ENCODE peak calls at places on chromosomes 13 and 19, in seven cellular contexts. One of them, this sample, is unnamed.

GRCh38 chr13:113216165-113217056 is 7.0 kb downstream of the CUL4A start:
- DNase-seq in A549: peak
- DNase-seq in AG10803: peak
- DNase-seq in body of pancreas: peak
- DNase-seq in GM06990: no peak
- DNase-seq in mesothelial cell of epicardium: no peak
- DNase-seq in breast epithelium: no peak
- DNase-seq in this sample: no peak

GRCh38 chr13:108961542-108962125 is 332.2 kb downstream of the MYO16 start:
- DNase-seq in body of pancreas: no peak
- DNase-seq in GM06990: peak
- DNase-seq in mesothelial cell of epicardium: no peak
- DNase-seq in breast epithelium: no peak
- DNase-seq in AG10803: peak
- DNase-seq in A549: peak
- DNase-seq in this sample: peak

GRCh38 chr13:25922373-25922772 is 129.4 kb downstream of the SHISA2 start:
- DNase-seq in GM06990: no peak
- DNase-seq in body of pancreas: no peak
- DNase-seq in A549: no peak
- DNase-seq in AG10803: peak
- DNase-seq in mesothelial cell of epicardium: no peak
- DNase-seq in breast epithelium: no peak
- DNase-seq in this sample: no peak

GRCh38 chr13:24039621-24040475 is 120.7 kb upstream of the SPATA13 start:
- DNase-seq in A549: no peak
- DNase-seq in mesothelial cell of epicardium: no peak
- DNase-seq in GM06990: peak
- DNase-seq in body of pancreas: no peak
- DNase-seq in breast epithelium: no peak
- DNase-seq in AG10803: no peak
- DNase-seq in this sample: no peak

GRCh38 chr19:13330285-13330684 is 176.0 kb downstream of the CACNA1A start:
- DNase-seq in A549: no peak
- DNase-seq in breast epithelium: no peak
- DNase-seq in GM06990: no peak
- DNase-seq in body of pancreas: no peak
- DNase-seq in mesothelial cell of epicardium: no peak
- DNase-seq in AG10803: no peak
- DNase-seq in this sample: no peak

GRCh38 chr13:84655677-84656076 is 773.4 kb upstream of the SLITRK1 start:
- DNase-seq in breast epithelium: no peak
- DNase-seq in GM06990: no peak
- DNase-seq in A549: no peak
- DNase-seq in body of pancreas: no peak
- DNase-seq in mesothelial cell of epicardium: no peak
- DNase-seq in AG10803: peak
- DNase-seq in this sample: peak

GRCh38 chr13:46374710-46375109 is 12.3 kb downstream of the RUBCNL start:
- DNase-seq in A549: no peak
- DNase-seq in body of pancreas: no peak
- DNase-seq in mesothelial cell of epicardium: no peak
- DNase-seq in AG10803: no peak
- DNase-seq in GM06990: no peak
- DNase-seq in breast epithelium: no peak
- DNase-seq in this sample: no peak

GRCh38 chr19:35757231-35757748 is 461 bp upstream of the HSPB6 start:
- DNase-seq in A549: no peak
- DNase-seq in AG10803: peak
- DNase-seq in breast epithelium: no peak
- DNase-seq in GM06990: no peak
- DNase-seq in body of pancreas: peak
- DNase-seq in mesothelial cell of epicardium: peak
- DNase-seq in this sample: peak

GRCh38 chr19:38142176-38143035 is 81.6 kb downstream of the DPF1 start:
- DNase-seq in body of pancreas: peak
- DNase-seq in AG10803: peak
- DNase-seq in GM06990: no peak
- DNase-seq in breast epithelium: no peak
- DNase-seq in mesothelial cell of epicardium: peak
- DNase-seq in A549: peak
- DNase-seq in this sample: no peak

GRCh38 chr19:55519461-55520311 is 17.2 kb downstream of the SBK2 start:
- DNase-seq in GM06990: no peak
- DNase-seq in body of pancreas: no peak
- DNase-seq in mesothelial cell of epicardium: no peak
- DNase-seq in A549: peak
- DNase-seq in breast epithelium: no peak
- DNase-seq in AG10803: peak
- DNase-seq in this sample: no peak

GRCh38 chr13:34435338-34435737 is 506.7 kb upstream of the NBEA start:
- DNase-seq in breast epithelium: no peak
- DNase-seq in body of pancreas: no peak
- DNase-seq in AG10803: peak
- DNase-seq in mesothelial cell of epicardium: no peak
- DNase-seq in GM06990: no peak
- DNase-seq in A549: peak
- DNase-seq in this sample: no peak

GRCh38 chr19:1691589-1692290 is 39.3 kb upstream of the TCF3 start:
- DNase-seq in AG10803: no peak
- DNase-seq in mesothelial cell of epicardium: no peak
- DNase-seq in A549: no peak
- DNase-seq in body of pancreas: no peak
- DNase-seq in breast epithelium: no peak
- DNase-seq in GM06990: no peak
- DNase-seq in this sample: no peak

GRCh38 chr19:31268751-31269150 is 80.5 kb downstream of the TSHZ3 start:
- DNase-seq in breast epithelium: no peak
- DNase-seq in GM06990: no peak
- DNase-seq in A549: no peak
- DNase-seq in mesothelial cell of epicardium: no peak
- DNase-seq in AG10803: no peak
- DNase-seq in body of pancreas: no peak
- DNase-seq in this sample: no peak

GRCh38 chr19:11578342-11579142 is 1.1 kb upstream of the ACP5 start:
- DNase-seq in mesothelial cell of epicardium: no peak
- DNase-seq in A549: no peak
- DNase-seq in body of pancreas: peak
- DNase-seq in GM06990: peak
- DNase-seq in AG10803: no peak
- DNase-seq in breast epithelium: no peak
- DNase-seq in this sample: no peak

GRCh38 chr13:22505489-22505888 is 675.3 kb upstream of the SGCG start:
- DNase-seq in mesothelial cell of epicardium: no peak
- DNase-seq in AG10803: peak
- DNase-seq in GM06990: no peak
- DNase-seq in body of pancreas: no peak
- DNase-seq in A549: no peak
- DNase-seq in breast epithelium: no peak
- DNase-seq in this sample: peak

GRCh38 chr19:40601061-40601973 is at the start of gene LTBP4:
- DNase-seq in GM06990: no peak
- DNase-seq in body of pancreas: peak
- DNase-seq in A549: no peak
- DNase-seq in breast epithelium: no peak
- DNase-seq in AG10803: no peak
- DNase-seq in mesothelial cell of epicardium: no peak
- DNase-seq in this sample: no peak

GRCh38 chr19:38919837-38920528 is 8.0 kb upstream of the CCER2 start:
- DNase-seq in breast epithelium: no peak
- DNase-seq in mesothelial cell of epicardium: no peak
- DNase-seq in AG10803: no peak
- DNase-seq in GM06990: no peak
- DNase-seq in body of pancreas: no peak
- DNase-seq in A549: no peak
- DNase-seq in this sample: no peak

GRCh38 chr13:38582133-38582532 is 104.7 kb upstream of the FREM2 start:
- DNase-seq in A549: peak
- DNase-seq in AG10803: peak
- DNase-seq in GM06990: no peak
- DNase-seq in mesothelial cell of epicardium: no peak
- DNase-seq in breast epithelium: no peak
- DNase-seq in body of pancreas: peak
- DNase-seq in this sample: peak

GRCh38 chr13:37109080-37109678 is 3.7 kb upstream of the CSNK1A1L start:
- DNase-seq in body of pancreas: no peak
- DNase-seq in GM06990: no peak
- DNase-seq in mesothelial cell of epicardium: no peak
- DNase-seq in breast epithelium: no peak
- DNase-seq in A549: peak
- DNase-seq in AG10803: peak
- DNase-seq in this sample: peak

GRCh38 chr13:45718992-45719391 is 16.9 kb downstream of the CBY2 start:
- DNase-seq in breast epithelium: no peak
- DNase-seq in AG10803: peak
- DNase-seq in mesothelial cell of epicardium: no peak
- DNase-seq in A549: no peak
- DNase-seq in GM06990: no peak
- DNase-seq in body of pancreas: no peak
- DNase-seq in this sample: peak

GRCh38 chr13:78317030-78317429 is 286.3 kb downstream of the POU4F1 start:
- DNase-seq in breast epithelium: no peak
- DNase-seq in mesothelial cell of epicardium: no peak
- DNase-seq in A549: no peak
- DNase-seq in AG10803: no peak
- DNase-seq in body of pancreas: no peak
- DNase-seq in GM06990: no peak
- DNase-seq in this sample: no peak
- TF ChIP-seq CTCF in breast epithelium: no peak
- TF ChIP-seq CTCF in mesothelial cell of epicardium: no peak
- TF ChIP-seq CTCF in A549: no peak
- TF ChIP-seq CTCF in AG10803: no peak
- TF ChIP-seq CTCF in body of pancreas: peak
- TF ChIP-seq CTCF in GM06990: peak
- TF ChIP-seq CTCF in this sample: peak

GRCh38 chr19:45801603-45802175 is 9.0 kb upstream of the DMWD start:
- DNase-seq in AG10803: no peak
- DNase-seq in mesothelial cell of epicardium: no peak
- DNase-seq in GM06990: no peak
- DNase-seq in breast epithelium: no peak
- DNase-seq in A549: no peak
- DNase-seq in body of pancreas: no peak
- DNase-seq in this sample: no peak

GRCh38 chr19:45804140-45804958 is 10.8 kb downstream of the RSPH6A start:
- DNase-seq in AG10803: no peak
- DNase-seq in mesothelial cell of epicardium: no peak
- DNase-seq in GM06990: peak
- DNase-seq in breast epithelium: no peak
- DNase-seq in A549: no peak
- DNase-seq in body of pancreas: no peak
- DNase-seq in this sample: no peak

GRCh38 chr19:45794627-45795026 is 2.0 kb upstream of the DMWD start:
- DNase-seq in GM06990: no peak
- DNase-seq in A549: no peak
- DNase-seq in AG10803: no peak
- DNase-seq in breast epithelium: no peak
- DNase-seq in mesothelial cell of epicardium: no peak
- DNase-seq in body of pancreas: no peak
- DNase-seq in this sample: no peak

GRCh38 chr19:45800009-45800553 is 7.4 kb upstream of the DMWD start:
- DNase-seq in breast epithelium: no peak
- DNase-seq in A549: peak
- DNase-seq in GM06990: peak
- DNase-seq in mesothelial cell of epicardium: no peak
- DNase-seq in AG10803: peak
- DNase-seq in body of pancreas: no peak
- DNase-seq in this sample: no peak

DNA sequence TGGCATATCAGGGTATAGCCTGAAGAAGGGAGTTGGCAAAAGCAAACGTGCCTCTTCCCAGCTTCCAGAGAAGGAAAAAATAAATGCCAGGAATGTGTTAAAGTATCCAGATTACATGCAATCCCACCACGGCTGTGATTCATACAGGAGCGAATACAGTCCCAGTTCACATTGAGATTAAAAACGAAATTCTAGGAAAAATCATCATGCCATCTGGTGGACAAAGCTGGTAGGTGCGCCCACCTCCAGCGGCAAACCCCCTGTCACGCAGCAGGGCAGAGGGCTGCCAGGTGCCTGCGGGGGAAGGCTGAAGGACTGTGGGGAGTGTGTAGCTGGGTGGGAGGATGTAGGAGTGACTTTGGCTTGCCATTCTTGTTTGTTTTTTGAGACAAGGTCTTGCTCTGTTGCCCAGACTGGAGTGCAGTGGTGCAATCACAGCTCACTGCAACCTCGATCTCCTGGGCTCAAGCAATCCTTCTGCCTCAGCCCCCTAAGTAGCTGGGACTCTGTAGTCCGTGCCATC is 6.4 kb upstream of the DMWD start:
- DNase-seq in body of pancreas: peak
- DNase-seq in A549: peak
- DNase-seq in AG10803: peak
- DNase-seq in breast epithelium: no peak
- DNase-seq in mesothelial cell of epicardium: peak
- DNase-seq in GM06990: peak
- DNase-seq in this sample: peak
- TF ChIP-seq CTCF in body of pancreas: peak
- TF ChIP-seq CTCF in A549: peak
- TF ChIP-seq CTCF in AG10803: peak
- TF ChIP-seq CTCF in breast epithelium: peak
- TF ChIP-seq CTCF in mesothelial cell of epicardium: peak
- TF ChIP-seq CTCF in GM06990: peak
- TF ChIP-seq CTCF in this sample: peak

GRCh38 chr13:82758056-82758455 is 1124.2 kb downstream of the SLITRK1 start:
- DNase-seq in mesothelial cell of epicardium: no peak
- DNase-seq in AG10803: peak
- DNase-seq in body of pancreas: no peak
- DNase-seq in A549: peak
- DNase-seq in GM06990: no peak
- DNase-seq in breast epithelium: no peak
- DNase-seq in this sample: no peak
- TF ChIP-seq CTCF in mesothelial cell of epicardium: no peak
- TF ChIP-seq CTCF in AG10803: peak
- TF ChIP-seq CTCF in body of pancreas: no peak
- TF ChIP-seq CTCF in A549: no peak
- TF ChIP-seq CTCF in GM06990: no peak
- TF ChIP-seq CTCF in breast epithelium: no peak
- TF ChIP-seq CTCF in this sample: peak

GRCh38 chr19:4057913-4058695 is 8.6 kb downstream of the ZBTB7A start:
- DNase-seq in A549: peak
- DNase-seq in body of pancreas: peak
- DNase-seq in breast epithelium: peak
- DNase-seq in AG10803: peak
- DNase-seq in GM06990: no peak
- DNase-seq in mesothelial cell of epicardium: no peak
- DNase-seq in this sample: no peak
- TF ChIP-seq CTCF in A549: no peak
- TF ChIP-seq CTCF in body of pancreas: no peak
- TF ChIP-seq CTCF in breast epithelium: no peak
- TF ChIP-seq CTCF in AG10803: peak
- TF ChIP-seq CTCF in GM06990: no peak
- TF ChIP-seq CTCF in mesothelial cell of epicardium: no peak
- TF ChIP-seq CTCF in this sample: peak